ENCODE peak calls at places on chromosomes 16 and 17, in seven cellular contexts. H is NCI-H187, E is amniotic stem cell, P is KG1, R is AG20443, Q is Panc1, O is HT1080. I is an unnamed sample.

GRCh38 chr17:10088444-10088843 is 110.0 kb downstream of the GAS7 start:
- DNase-seq in H (no peak), E (no peak), P (no peak), R (no peak), Q (no peak), O (no peak), I (no peak)

GRCh38 chr17:43020789-43021738 is 1.1 kb downstream of the VAT1 start:
- DNase-seq in H (no peak), E (peak; percentile 43), P (no peak), R (peak; percentile 91), Q (peak; percentile 33), O (peak; percentile 71), I (no peak)

GRCh38 chr16:49651980-49652379 is 203.9 kb downstream of the ZNF423 start:
- DNase-seq in H (no peak), E (no peak), P (no peak), R (no peak), Q (no peak), O (no peak), I (no peak)

GRCh38 chr17:17176341-17176740 is 29.8 kb downstream of the PLD6 start:
- DNase-seq in H (no peak), E (no peak), P (no peak), R (no peak), Q (no peak), O (no peak), I (no peak)

GRCh38 chr16:1992475-1993292 is 2.9 kb downstream of the SYNGR3 start:
- DNase-seq in H (no peak), E (no peak), P (no peak), R (no peak), Q (no peak), O (no peak), I (no peak)

GRCh38 chr16:68367440-68367839 is 56.6 kb downstream of the PRMT7 start:
- DNase-seq in H (no peak), E (no peak), P (no peak), R (no peak), Q (no peak), O (no peak), I (no peak)

GRCh38 chr16:25006504-25007055 is 8.6 kb downstream of the ARHGAP17 start:
- DNase-seq in H (no peak), E (no peak), P (no peak), R (peak; percentile 59), Q (no peak), O (no peak), I (no peak)

GRCh38 chr17:79427621-79428539 is 183.0 kb downstream of the RBFOX3 start:
- DNase-seq in H (no peak), E (no peak), P (no peak), R (no peak), Q (no peak), O (no peak), I (no peak)

GRCh38 chr16:56190903-56191806 is at the start of gene GNAO1:
- DNase-seq in H (peak; percentile 32), E (peak; percentile 10), P (no peak), R (peak; percentile 91), Q (no peak), O (peak; percentile 46), I (no peak)